ENCODE peak calls at places on chromosomes 12 and 14, in five cellular contexts. One of them, this sample, is unnamed. For H3K36me3, the result is how much of the 10 kb centered on the place peaks cover.

GRCh38 chr12:52029686-52030085 is 21.6 kb upstream of the NR4A1 start:
- DNase-seq in GM23338: peak
- DNase-seq in thyroid gland: peak
- DNase-seq in hepatocyte: peak
- DNase-seq in stomach: peak
- DNase-seq in this sample: no peak

GRCh38 chr12:58564721-58565120 is 355.6 kb downstream of the LRIG3 start:
- DNase-seq in GM23338: no peak
- DNase-seq in hepatocyte: no peak
- DNase-seq in thyroid gland: no peak
- DNase-seq in stomach: no peak
- DNase-seq in this sample: no peak

GRCh38 chr14:90538095-90538494 is 141.3 kb downstream of the CALM1 start:
- DNase-seq in hepatocyte: no peak
- DNase-seq in stomach: no peak
- DNase-seq in GM23338: no peak
- DNase-seq in thyroid gland: no peak
- DNase-seq in this sample: no peak

GRCh38 chr12:131012279-131013069 is 58.8 kb downstream of the ADGRD1 start:
- DNase-seq in hepatocyte: peak
- DNase-seq in stomach: no peak
- DNase-seq in thyroid gland: no peak
- DNase-seq in GM23338: no peak
- DNase-seq in this sample: no peak

GRCh38 chr14:95547626-95548327 is 12.9 kb downstream of the GLRX5 start:
- DNase-seq in thyroid gland: no peak
- DNase-seq in stomach: no peak
- DNase-seq in GM23338: peak
- DNase-seq in hepatocyte: no peak
- DNase-seq in this sample: no peak

GRCh38 chr12:67208326-67209067 is 60.7 kb upstream of the CAND1 start:
- DNase-seq in GM23338: no peak
- DNase-seq in stomach: no peak
- DNase-seq in thyroid gland: no peak
- DNase-seq in hepatocyte: no peak
- DNase-seq in this sample: no peak

GRCh38 chr12:21695896-21696295 is 38.3 kb upstream of the LDHB start:
- DNase-seq in stomach: no peak
- DNase-seq in GM23338: no peak
- DNase-seq in hepatocyte: no peak
- DNase-seq in thyroid gland: no peak
- DNase-seq in this sample: peak

GRCh38 chr12:89167986-89168385 is 184.3 kb downstream of the DUSP6 start:
- DNase-seq in stomach: no peak
- DNase-seq in thyroid gland: no peak
- DNase-seq in GM23338: no peak
- DNase-seq in hepatocyte: no peak
- DNase-seq in this sample: no peak

GRCh38 chr12:90801776-90802175 is 153.2 kb downstream of the CCER1 start:
- DNase-seq in thyroid gland: no peak
- DNase-seq in stomach: no peak
- DNase-seq in hepatocyte: no peak
- DNase-seq in GM23338: no peak
- DNase-seq in this sample: no peak

DNA sequence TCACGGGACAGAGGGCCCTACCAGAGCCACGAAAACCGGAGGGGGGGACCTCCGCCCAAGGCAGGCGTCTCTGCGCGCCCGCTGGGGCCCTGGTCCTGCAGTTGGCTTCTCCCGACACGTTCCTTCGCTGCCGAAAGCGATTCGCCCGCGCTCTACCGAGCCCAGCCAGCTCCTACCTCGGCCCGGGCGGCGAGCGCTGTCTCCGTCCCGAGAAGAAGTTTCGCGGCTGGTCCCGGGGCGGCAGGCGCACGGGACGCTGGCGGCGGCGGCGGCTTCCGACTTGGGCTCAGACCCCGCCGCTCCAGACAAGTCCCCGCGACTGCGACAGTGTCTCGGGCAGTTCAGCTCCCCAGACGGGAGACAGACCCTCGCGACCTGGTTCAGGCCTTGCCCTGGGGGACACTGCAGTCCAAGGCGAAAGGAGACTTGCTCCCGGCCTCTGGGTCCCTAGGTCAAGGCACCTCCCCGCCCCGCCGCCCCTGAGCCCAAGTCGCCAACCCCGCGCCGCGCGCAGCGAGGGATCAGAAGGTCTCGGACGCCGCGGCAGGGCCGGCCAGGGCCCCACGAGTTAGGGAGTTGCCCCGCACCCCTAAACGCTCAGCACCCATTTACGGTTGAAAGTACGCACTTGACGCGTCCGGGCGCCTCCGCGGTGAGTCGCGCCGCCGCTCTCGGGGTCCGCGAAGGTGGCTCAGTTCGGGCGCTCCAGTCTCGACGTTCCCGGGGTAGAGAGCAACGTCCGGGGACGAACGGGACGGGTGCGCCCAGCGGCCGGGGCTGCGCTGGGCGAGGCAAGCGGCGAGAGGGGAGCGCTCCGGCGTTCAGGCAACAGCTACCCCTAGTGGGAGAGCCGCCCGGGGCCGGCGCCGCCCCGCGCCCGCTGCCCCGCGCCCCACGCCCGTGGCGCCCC is 1.4 kb upstream of the DIO3 start:
- DNase-seq in GM23338: peak
- DNase-seq in hepatocyte: peak
- DNase-seq in stomach: no peak
- DNase-seq in thyroid gland: no peak
- DNase-seq in this sample: no peak
- TF ChIP-seq CTCF in GM23338: no peak
- TF ChIP-seq CTCF in hepatocyte: peak
- TF ChIP-seq CTCF in stomach: no peak
- TF ChIP-seq CTCF in thyroid gland: no peak
- TF ChIP-seq CTCF in this sample: no peak

GRCh38 chr12:14962797-14963196 is 1.4 kb upstream of the ARHGDIB start:
- DNase-seq in hepatocyte: no peak
- DNase-seq in stomach: no peak
- DNase-seq in thyroid gland: no peak
- DNase-seq in GM23338: no peak
- DNase-seq in this sample: no peak
- H3K4me3 ChIP-seq in hepatocyte: no peak
- H3K4me3 ChIP-seq in stomach: no peak
- H3K4me3 ChIP-seq in thyroid gland: no peak
- H3K4me3 ChIP-seq in GM23338: no peak
- H3K4me3 ChIP-seq in this sample: no peak

GRCh38 chr14:31142455-31143087 is 65.0 kb downstream of the HECTD1 start:
- DNase-seq in thyroid gland: peak
- DNase-seq in stomach: no peak
- DNase-seq in hepatocyte: no peak
- DNase-seq in GM23338: no peak
- DNase-seq in this sample: no peak
- H3K36me3 ChIP-seq in thyroid gland: under half
- H3K36me3 ChIP-seq in stomach: half or more
- H3K36me3 ChIP-seq in hepatocyte: under half
- H3K36me3 ChIP-seq in GM23338: under half
- H3K36me3 ChIP-seq in this sample: under half

GRCh38 chr12:43914391-43914790 is 78.5 kb downstream of the TMEM117 start:
- DNase-seq in GM23338: peak
- DNase-seq in hepatocyte: no peak
- DNase-seq in thyroid gland: no peak
- DNase-seq in stomach: no peak
- DNase-seq in this sample: no peak

GRCh38 chr12:43917896-43918295 is 82.0 kb downstream of the TMEM117 start:
- DNase-seq in hepatocyte: no peak
- DNase-seq in thyroid gland: no peak
- DNase-seq in GM23338: no peak
- DNase-seq in stomach: no peak
- DNase-seq in this sample: no peak

GRCh38 chr12:43914923-43915468 is 79.1 kb downstream of the TMEM117 start:
- DNase-seq in hepatocyte: peak
- DNase-seq in stomach: no peak
- DNase-seq in thyroid gland: peak
- DNase-seq in GM23338: peak
- DNase-seq in this sample: no peak

DNA sequence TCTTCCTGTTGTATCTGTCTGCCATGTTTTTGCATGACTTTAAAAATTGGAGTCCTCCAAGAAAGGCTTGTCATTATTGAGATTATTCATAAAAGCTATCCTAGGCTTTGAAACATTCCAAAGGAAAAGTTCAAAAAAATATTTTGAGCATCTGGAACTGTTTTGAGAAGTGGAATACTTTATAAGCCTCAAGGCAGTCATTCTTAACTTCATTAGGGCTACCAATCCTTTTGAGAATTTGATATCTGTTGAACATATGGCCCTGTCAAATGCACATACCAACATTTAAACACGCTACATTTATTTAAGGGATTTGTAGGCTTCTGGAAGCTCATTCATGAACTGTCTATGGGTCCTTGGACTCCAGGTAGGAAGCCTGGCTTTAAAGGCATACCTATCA is 77.0 kb downstream of the TMEM117 start:
- DNase-seq in hepatocyte: no peak
- DNase-seq in thyroid gland: no peak
- DNase-seq in stomach: no peak
- DNase-seq in GM23338: no peak
- DNase-seq in this sample: peak
- TF ChIP-seq CTCF in hepatocyte: no peak
- TF ChIP-seq CTCF in thyroid gland: no peak
- TF ChIP-seq CTCF in stomach: no peak
- TF ChIP-seq CTCF in GM23338: no peak
- TF ChIP-seq CTCF in this sample: no peak

GRCh38 chr12:40012709-40013108 is 93.2 kb downstream of the SLC2A13 start:
- DNase-seq in GM23338: no peak
- DNase-seq in thyroid gland: no peak
- DNase-seq in hepatocyte: no peak
- DNase-seq in stomach: no peak
- DNase-seq in this sample: no peak

GRCh38 chr12:40013847-40014246 is 92.0 kb downstream of the SLC2A13 start:
- DNase-seq in hepatocyte: no peak
- DNase-seq in GM23338: no peak
- DNase-seq in thyroid gland: no peak
- DNase-seq in stomach: no peak
- DNase-seq in this sample: no peak

GRCh38 chr12:40011775-40012129 is 94.1 kb downstream of the SLC2A13 start:
- DNase-seq in hepatocyte: no peak
- DNase-seq in stomach: no peak
- DNase-seq in GM23338: no peak
- DNase-seq in thyroid gland: no peak
- DNase-seq in this sample: no peak

GRCh38 chr12:40013292-40013691 is 92.6 kb downstream of the SLC2A13 start:
- DNase-seq in GM23338: no peak
- DNase-seq in thyroid gland: no peak
- DNase-seq in stomach: no peak
- DNase-seq in hepatocyte: no peak
- DNase-seq in this sample: no peak

DNA sequence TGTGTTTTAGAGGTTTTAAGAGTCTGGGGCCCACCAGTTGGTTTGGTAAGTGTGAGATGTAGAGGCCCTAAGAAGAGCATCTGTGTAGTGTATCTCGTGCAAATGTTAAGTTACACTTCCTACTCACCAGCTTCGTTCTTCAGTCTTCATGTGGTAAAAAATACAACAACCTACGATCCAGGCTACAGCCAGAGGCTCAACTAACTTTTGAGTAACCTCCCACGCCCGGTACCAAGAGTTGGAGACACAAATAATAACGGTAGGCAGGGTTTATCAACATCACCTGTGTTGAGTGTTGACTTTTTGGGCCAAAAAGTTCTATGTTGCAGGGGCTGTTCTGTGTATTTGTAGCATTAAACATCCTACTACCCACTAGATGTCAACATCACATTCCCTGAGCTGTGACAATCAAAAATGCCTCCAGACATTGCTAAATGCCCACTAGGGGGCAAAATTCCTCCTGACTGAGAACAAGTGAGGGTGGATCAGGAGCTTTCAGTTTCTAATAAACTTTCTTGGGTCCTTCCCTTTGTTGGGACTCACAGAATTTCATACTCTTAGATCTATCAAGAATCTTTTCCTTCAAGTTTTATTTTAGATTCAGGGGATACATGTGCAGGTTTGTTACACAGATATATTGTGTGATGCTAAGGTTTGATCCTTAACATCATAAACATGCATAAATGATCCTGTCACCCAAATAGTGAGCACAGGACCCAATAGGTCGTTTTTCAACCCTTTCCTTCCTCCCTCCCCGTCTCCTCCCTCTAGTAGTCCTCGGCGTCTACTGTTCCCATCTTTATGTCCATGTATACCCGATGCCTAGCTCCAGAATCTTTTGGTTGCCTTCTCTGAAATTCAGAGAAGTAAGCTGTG is 94.7 kb downstream of the SLC2A13 start:
- DNase-seq in thyroid gland: peak
- DNase-seq in GM23338: peak
- DNase-seq in stomach: peak
- DNase-seq in hepatocyte: peak
- DNase-seq in this sample: no peak
- H3K4me3 ChIP-seq in thyroid gland: no peak
- H3K4me3 ChIP-seq in GM23338: no peak
- H3K4me3 ChIP-seq in stomach: peak
- H3K4me3 ChIP-seq in hepatocyte: no peak
- H3K4me3 ChIP-seq in this sample: no peak

GRCh38 chr14:98791661-98792060 is 480.3 kb downstream of the BCL11B start:
- DNase-seq in GM23338: no peak
- DNase-seq in stomach: no peak
- DNase-seq in thyroid gland: no peak
- DNase-seq in hepatocyte: no peak
- DNase-seq in this sample: no peak
- H3K36me3 ChIP-seq in GM23338: under half
- H3K36me3 ChIP-seq in stomach: under half
- H3K36me3 ChIP-seq in thyroid gland: under half
- H3K36me3 ChIP-seq in hepatocyte: under half
- H3K36me3 ChIP-seq in this sample: under half

This sample was measured in BJ.